ENCODE peak calls at places on chromosomes 4 and X, in nine cellular contexts. F is stimulated activated CD4-positive, alpha-beta T cell treated with anti-CD3 and anti-CD28 coated beads, Interleukin-1b, Interleukin-23, amount 100 ng/mL, for 24 hours; K is suprapubic skin; C is H4; G is amygdala; Z is activated CD8-positive, alpha-beta memory T cell treated with anti-CD3 and anti-CD28 coated beads, Interleukin-2, amount 10 ng/mL, durations not matched to agents 7 days and 5 days; J is sciatic nerve; T is COR-L47; I is stimulated activated CD8-positive, alpha-beta memory T cell treated with anti-CD3 and anti-CD28 coated beads, Interleukin-15, amount 100 ng/mL, for 24 hours. O is an unnamed sample.

GRCh38 chrX:124342174-124342867 is 4.0 kb upstream of the SH2D1A start:
- DNase-seq in F (no peak), K (no peak), C (no peak), G (no peak), Z (no peak), J (no peak), T (no peak), I (no peak), O (no peak)

GRCh38 chr4:103918214-103918613 is 198.4 kb upstream of the TACR3 start:
- DNase-seq in F (no peak), K (no peak), C (no peak), G (no peak), Z (no peak), J (no peak), T (no peak), I (no peak), O (no peak)

GRCh38 chr4:4752576-4753401 is 106.7 kb upstream of the MSX1 start:
- DNase-seq in F (no peak), K (no peak), C (peak), G (no peak), Z (no peak), J (no peak), T (no peak), I (no peak), O (no peak)

GRCh38 chr4:38500433-38500832 is 163.6 kb upstream of the KLF3 start:
- DNase-seq in F (no peak), K (no peak), C (no peak), G (no peak), Z (no peak), J (no peak), T (no peak), I (no peak), O (no peak)

GRCh38 chr4:74969507-74970474 is 36.9 kb downstream of the PARM1 start:
- DNase-seq in F (no peak), K (no peak), C (peak), G (no peak), Z (no peak), J (no peak), T (no peak), I (no peak), O (no peak)

GRCh38 chr4:177974461-177974860 is 532.2 kb upstream of the AGA start:
- DNase-seq in F (no peak), K (no peak), C (no peak), G (no peak), Z (no peak), J (no peak), T (no peak), I (no peak), O (peak)

GRCh38 chr4:139619644-139620043 is 46.0 kb upstream of the MGST2 start:
- DNase-seq in F (no peak), K (no peak), C (peak), G (no peak), Z (no peak), J (no peak), T (peak), I (no peak), O (no peak)

GRCh38 chrX:34146906-34147305 is 14.8 kb upstream of the FAM47A start:
- DNase-seq in F (no peak), K (no peak), C (no peak), G (no peak), Z (no peak), J (no peak), T (no peak), I (no peak), O (no peak)

GRCh38 chrX:10722804-10723364 is 102.5 kb upstream of the MID1 start:
- DNase-seq in F (peak), K (peak), C (peak), G (peak), Z (peak), J (peak), T (peak), I (no peak), O (peak)

GRCh38 chr4:156100651-156101050 is 147.0 kb upstream of the CTSO start:
- DNase-seq in F (no peak), K (no peak), C (no peak), G (no peak), Z (no peak), J (no peak), T (no peak), I (no peak), O (peak)

GRCh38 chr4:2817701-2818350 is 24.9 kb downstream of the SH3BP2 start:
- DNase-seq in F (no peak), K (no peak), C (no peak), G (no peak), Z (no peak), J (no peak), T (peak), I (no peak), O (no peak)

GRCh38 chr4:56817840-56818491 is 3.5 kb downstream of the SPINK2 start:
- DNase-seq in F (no peak), K (no peak), C (no peak), G (no peak), Z (peak), J (no peak), T (no peak), I (no peak), O (no peak)

GRCh38 chrX:46788902-46789301 is 30.0 kb upstream of the SLC9A7 start:
- DNase-seq in F (no peak), K (no peak), C (no peak), G (no peak), Z (no peak), J (no peak), T (no peak), I (no peak), O (peak)

GRCh38 chr4:104486702-104487101 is 8.0 kb downstream of the CXXC4 start:
- DNase-seq in F (no peak), K (no peak), C (no peak), G (no peak), Z (no peak), J (no peak), T (no peak), I (no peak), O (no peak)

GRCh38 chrX:130902783-130903613 is at the start of gene ENOX2:
- DNase-seq in F (peak), K (peak), C (peak), G (peak), Z (peak), J (peak), T (peak), I (peak), O (peak)

GRCh38 chr4:74094227-74094626 is 4.8 kb downstream of the CXCL2 start:
- DNase-seq in F (no peak), K (no peak), C (no peak), G (no peak), Z (no peak), J (no peak), T (no peak), I (no peak), O (no peak)

GRCh38 chr4:74838746-74839370 is 44.5 kb upstream of the BTC start:
- DNase-seq in F (no peak), K (no peak), C (no peak), G (no peak), Z (no peak), J (no peak), T (no peak), I (no peak), O (peak)

GRCh38 chr4:169293343-169294176 is 22.8 kb upstream of the SH3RF1 start:
- DNase-seq in F (no peak), K (no peak), C (no peak), G (no peak), Z (no peak), J (no peak), T (no peak), I (no peak), O (no peak)

GRCh38 chr4:2154215-2154614 is 87.7 kb downstream of the HAUS3 start:
- DNase-seq in F (no peak), K (no peak), C (no peak), G (no peak), Z (no peak), J (no peak), T (no peak), I (no peak), O (no peak)

GRCh38 chrX:120428309-120428708 is 40.8 kb downstream of the LAMP2 start:
- DNase-seq in F (no peak), K (no peak), C (peak), G (no peak), Z (no peak), J (no peak), T (no peak), I (no peak), O (no peak)

GRCh38 chrX:46254623-46255022 is 290.6 kb downstream of the ZNF674 start:
- DNase-seq in F (no peak), K (no peak), C (no peak), G (no peak), Z (no peak), J (no peak), T (no peak), I (no peak), O (no peak)

GRCh38 chrX:47619486-47620302 is at the start of gene SYN1:
- DNase-seq in F (peak), K (peak), C (peak), G (peak), Z (peak), J (peak), T (peak), I (peak), O (peak)

GRCh38 chr4:73864365-73864764 is 4.8 kb upstream of the CXCL1 start:
- DNase-seq in F (no peak), K (no peak), C (no peak), G (no peak), Z (no peak), J (no peak), T (no peak), I (no peak), O (no peak)

GRCh38 chr4:30743897-30744296 is 23.7 kb downstream of the PCDH7 start:
- DNase-seq in F (no peak), K (no peak), C (no peak), G (no peak), Z (no peak), J (no peak), T (no peak), I (no peak), O (no peak)

GRCh38 chr4:1183985-1184773 is 11.8 kb upstream of the SPON2 start:
- DNase-seq in F (no peak), K (no peak), C (no peak), G (no peak), Z (no peak), J (peak), T (no peak), I (no peak), O (no peak)

GRCh38 chrX:11867610-11868345 is 109.7 kb downstream of the MSL3 start:
- DNase-seq in F (no peak), K (no peak), C (no peak), G (no peak), Z (no peak), J (no peak), T (no peak), I (no peak), O (no peak)

GRCh38 chr4:145069361-145069760 is 28.6 kb downstream of the ANAPC10 start:
- DNase-seq in F (no peak), K (no peak), C (no peak), G (no peak), Z (no peak), J (no peak), T (no peak), I (no peak), O (peak)

GRCh38 chrX:106751407-106751806 is 24.9 kb downstream of the RNF128 start:
- DNase-seq in F (no peak), K (no peak), C (no peak), G (no peak), Z (no peak), J (no peak), T (no peak), I (no peak), O (no peak)

GRCh38 chr4:173025131-173025530 is 143.5 kb upstream of the GALNT7 start:
- DNase-seq in F (no peak), K (no peak), C (peak), G (no peak), Z (no peak), J (no peak), T (peak), I (no peak), O (peak)

GRCh38 chr4:96916731-96917130 is 1076.8 kb downstream of the PDHA2 start:
- DNase-seq in F (no peak), K (no peak), C (no peak), G (no peak), Z (no peak), J (no peak), T (no peak), I (no peak), O (no peak)

GRCh38 chr4:100356172-100356571 is 161.7 kb downstream of the EMCN start:
- DNase-seq in F (no peak), K (no peak), C (no peak), G (no peak), Z (no peak), J (no peak), T (no peak), I (no peak), O (no peak)